ENCODE peak calls at places on chromosomes 5 and 9, in nine cellular contexts. X, A, P, N, M, K, J, O and I are unnamed samples. For H3K36me3, the result is how much of the 10 kb centered on the place peaks cover.

GRCh38 chr5:104512063-104512798 is 949.6 kb upstream of the NUDT12 start:
- DNase-seq in N (peak), M (no peak), P (no peak), O (no peak), A (no peak), J (no peak), K (no peak), X (no peak), I (no peak)

GRCh38 chr5:1671351-1671750 is 128.3 kb downstream of the MRPL36 start:
- DNase-seq in X (no peak), J (no peak), M (no peak), N (no peak), K (no peak), A (no peak), O (no peak), P (no peak), I (no peak)

GRCh38 chr5:143311955-143312354 is 91.5 kb downstream of the NR3C1 start:
- DNase-seq in M (no peak), N (no peak), P (no peak), O (no peak), J (peak), X (no peak), A (peak), K (no peak), I (no peak)

GRCh38 chr5:95644351-95645042 is 2.1 kb upstream of the RFESD start:
- DNase-seq in O (peak), M (peak), K (peak), J (peak), N (peak), A (peak), X (peak), P (peak), I (peak)

GRCh38 chr9:70389642-70390266 is 24.7 kb downstream of the KLF9 start:
- DNase-seq in K (peak), J (peak), O (no peak), N (peak), M (no peak), X (no peak), P (no peak), A (no peak), I (no peak)

GRCh38 chr5:178086266-178086665 is 27.1 kb upstream of the N4BP3 start:
- DNase-seq in N (peak), K (no peak), A (no peak), P (no peak), X (no peak), O (peak), J (peak), M (no peak), I (peak)

GRCh38 chr9:90458485-90458884 is 184.1 kb downstream of the DIRAS2 start:
- DNase-seq in K (peak), N (peak), J (no peak), P (peak), O (peak), M (peak), A (peak), X (no peak), I (peak)

GRCh38 chr9:124652203-124652992 is 118.7 kb downstream of the NR6A1 start:
- DNase-seq in O (peak), P (no peak), K (no peak), X (no peak), J (peak), N (peak), M (peak), A (no peak), I (no peak)

GRCh38 chr9:137494104-137494544 is 35.0 kb upstream of the NSMF start:
- DNase-seq in M (no peak), X (no peak), O (no peak), P (no peak), J (no peak), A (no peak), K (no peak), N (peak), I (no peak)

GRCh38 chr9:135040892-135041291 is 46.6 kb upstream of the OLFM1 start:
- DNase-seq in K (no peak), M (no peak), N (no peak), X (no peak), O (no peak), J (no peak), A (no peak), P (no peak), I (no peak)

GRCh38 chr5:137401946-137402345 is 97.2 kb downstream of the SPOCK1 start:
- DNase-seq in P (no peak), M (no peak), X (no peak), J (no peak), O (no peak), K (no peak), A (no peak), N (no peak), I (no peak)

GRCh38 chr5:151923865-151924264 is 786 bp downstream of the GLRA1 start:
- DNase-seq in M (no peak), X (no peak), K (peak), J (peak), P (no peak), A (no peak), O (peak), N (peak), I (peak)

GRCh38 chr9:93307468-93308157 is 123.7 kb downstream of the WNK2 start:
- DNase-seq in J (no peak), P (no peak), X (no peak), M (no peak), K (no peak), O (no peak), A (no peak), N (no peak), I (no peak)

GRCh38 chr5:132067941-132068808 is 5.4 kb upstream of the CSF2 start:
- DNase-seq in N (no peak), K (no peak), O (no peak), P (no peak), J (no peak), X (no peak), A (no peak), M (no peak), I (no peak)

GRCh38 chr5:132065951-132066701 is 5.7 kb downstream of the IL3 start:
- DNase-seq in J (no peak), P (no peak), O (no peak), X (no peak), K (no peak), A (no peak), M (no peak), N (no peak), I (no peak)

GRCh38 chr5:132065351-132065937 is 5.0 kb downstream of the IL3 start:
- DNase-seq in A (peak), P (peak), M (peak), K (peak), N (peak), J (peak), O (peak), X (peak), I (peak)

GRCh38 chr5:132066871-132067270 is 6.4 kb downstream of the IL3 start:
- DNase-seq in M (no peak), O (no peak), K (no peak), J (no peak), X (no peak), A (no peak), N (no peak), P (no peak), I (no peak)

DNA sequence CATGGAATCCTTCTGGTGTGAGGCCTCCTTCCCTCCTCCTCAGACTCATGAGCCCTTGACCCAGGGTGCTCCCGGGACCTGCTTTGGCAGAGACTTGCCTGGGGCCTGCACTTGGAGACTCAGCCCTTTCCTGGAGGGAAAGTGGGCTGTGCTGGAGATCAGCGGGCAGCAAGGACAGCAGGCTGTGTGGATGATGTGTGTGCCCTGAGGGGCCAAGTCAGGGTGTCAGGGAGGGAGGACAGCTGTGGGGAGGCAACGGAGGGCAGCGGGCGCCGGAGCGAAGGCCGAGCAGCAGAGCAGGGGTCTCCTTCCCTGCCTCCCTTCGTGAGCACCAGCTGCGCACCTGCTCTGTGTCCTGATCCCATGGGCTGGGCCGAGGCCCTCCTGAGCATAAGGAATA is 6.1 kb upstream of the CSF2 start:
- DNase-seq in J (no peak), A (no peak), O (no peak), K (no peak), P (no peak), M (no peak), X (no peak), N (no peak), I (no peak)
- TF ChIP-seq EZH2phosphoT487 in J (no peak), A (no peak), O (no peak), K (no peak), P (no peak), M (no peak), X (no peak), N (no peak), I (no peak)

GRCh38 chr5:78548216-78548615 is 100.4 kb downstream of the LHFPL2 start:
- DNase-seq in P (no peak), M (no peak), K (no peak), J (no peak), A (no peak), O (peak), N (no peak), X (no peak), I (no peak)
- H3K36me3 ChIP-seq in P (under half), M (under half), K (under half), J (under half), A (under half), O (under half), N (under half), X (under half), I (under half)

GRCh38 chr5:107247427-107247826 is 423.3 kb downstream of the EFNA5 start:
- DNase-seq in K (no peak), O (no peak), A (no peak), M (no peak), X (no peak), N (peak), J (peak), P (no peak), I (no peak)
- TF ChIP-seq EZH2phosphoT487 in K (no peak), O (no peak), A (no peak), M (no peak), X (no peak), N (no peak), J (no peak), P (no peak), I (no peak)

GRCh38 chr5:141933151-141933550 is 9.5 kb downstream of the DELE1 start:
- DNase-seq in N (no peak), P (no peak), K (no peak), O (no peak), X (no peak), M (no peak), J (no peak), A (no peak), I (no peak)

GRCh38 chr5:141935538-141935937 is 11.9 kb downstream of the DELE1 start:
- DNase-seq in N (no peak), P (no peak), O (no peak), J (no peak), K (no peak), X (no peak), M (no peak), A (no peak), I (no peak)

GRCh38 chr5:141929398-141930058 is 5.9 kb downstream of the DELE1 start:
- DNase-seq in M (no peak), X (no peak), J (no peak), P (no peak), K (no peak), A (no peak), N (no peak), O (no peak), I (no peak)

GRCh38 chr5:141934099-141934844 is 10.6 kb downstream of the DELE1 start:
- DNase-seq in A (no peak), J (no peak), M (no peak), O (peak), N (no peak), K (no peak), P (no peak), X (no peak), I (no peak)
- H3K36me3 ChIP-seq in A (under half), J (under half), M (under half), O (half or more), N (under half), K (under half), P (half or more), X (half or more), I (under half)